ENCODE peak calls at places on chromosomes 16 and 17, in six cellular contexts. Z is left ventricle myocardium superior; K is stimulated activated CD8-positive, alpha-beta memory T cell treated with anti-CD3 and anti-CD28 coated beads, Interleukin-15, amount 100 ng/mL, for 4 hours; T is AG04450; E is epithelial cell of prostate; N is Right ventricle myocardium superior. G is an unnamed sample.

GRCh38 chr16:21076186-21076883 is 74.3 kb downstream of the DNAH3 start:
- DNase-seq in Z (no peak), K (no peak), T (no peak), E (no peak), N (no peak), G (no peak)

GRCh38 chr16:22161999-22162657 is at the start of gene SDR42E2:
- DNase-seq in Z (no peak), K (peak; percentile 2), T (no peak), E (no peak), N (no peak), G (no peak)

GRCh38 chr17:44214896-44215295 is 4.6 kb downstream of the UBTF start:
- DNase-seq in Z (no peak), K (no peak), T (no peak), E (no peak), N (no peak), G (no peak)

GRCh38 chr17:50397111-50397918 is at the start of gene LRRC59:
- DNase-seq in Z (peak; percentile 94), K (peak; percentile 78), T (peak; percentile 53), E (no peak), N (peak; percentile 95), G (peak; percentile 96)

GRCh38 chr16:82631701-82632685 is 5.2 kb downstream of the CDH13 start:
- DNase-seq in Z (no peak), K (no peak), T (no peak), E (no peak), N (no peak), G (no peak)

GRCh38 chr16:11245988-11246387 is 10.0 kb downstream of the SOCS1 start:
- DNase-seq in Z (no peak), K (no peak), T (no peak), E (no peak), N (no peak), G (no peak)

GRCh38 chr16:79509221-79509631 is 91.3 kb downstream of the MAF start:
- DNase-seq in Z (peak; percentile 50), K (no peak), T (no peak), E (no peak), N (peak; percentile 62), G (no peak)

GRCh38 chr17:66791337-66791736 is 43.6 kb upstream of the CACNG5 start:
- DNase-seq in Z (peak; percentile 46), K (no peak), T (no peak), E (no peak), N (no peak), G (no peak)

GRCh38 chr16:64162613-64163375 is 959.1 kb downstream of the CDH11 start:
- DNase-seq in Z (no peak), K (no peak), T (no peak), E (no peak), N (no peak), G (no peak)